ENCODE peak calls at places on chromosomes 5 and 9, in six cellular contexts. D is K562, F is HepG2, L is GM12878, M is H1, S is GM12891. G is an unnamed sample.

GRCh38 chr5:52502591-52502990 is 285.1 kb upstream of the ITGA1 start:
- DNase-seq in L (no peak), M (no peak), D (no peak), F (no peak), S (no peak), G (no peak)

GRCh38 chr9:34559616-34560546 is 29.6 kb downstream of the CNTFR start:
- DNase-seq in D (no peak), S (no peak), F (peak; percentile 21), M (no peak), L (no peak), G (no peak)

GRCh38 chr9:12778389-12778788 is 3.6 kb downstream of the LURAP1L start:
- DNase-seq in S (no peak), D (no peak), M (no peak), F (no peak), L (no peak), G (no peak)

GRCh38 chr9:120402741-120403542 is 177.0 kb downstream of the CDK5RAP2 start:
- DNase-seq in S (no peak), M (no peak), F (no peak), D (peak; percentile 54), L (no peak), G (no peak)

GRCh38 chr9:19286634-19287188 is 56.2 kb downstream of the DENND4C start:
- DNase-seq in S (no peak), F (peak; percentile 4), M (no peak), D (no peak), L (no peak), G (no peak)

GRCh38 chr9:93132287-93132927 is 1.6 kb downstream of the NINJ1 start:
- DNase-seq in L (no peak), M (no peak), S (no peak), D (peak; percentile 42), F (no peak), G (no peak)

GRCh38 chr5:43231977-43232376 is 40.0 kb downstream of the NIM1K start:
- DNase-seq in L (no peak), F (no peak), S (no peak), M (peak; percentile 52), D (no peak), G (no peak)

GRCh38 chr9:4346111-4346510 is 46.2 kb upstream of the GLIS3 start:
- DNase-seq in L (no peak), M (no peak), F (no peak), D (no peak), S (no peak), G (no peak)

GRCh38 chr9:133788819-133789733 is 50.9 kb upstream of the SARDH start:
- DNase-seq in F (peak; percentile 80), S (no peak), D (no peak), M (no peak), L (no peak), G (no peak)

GRCh38 chr9:113888361-113888760 is 12.3 kb downstream of the ZNF618 start:
- DNase-seq in F (no peak), S (no peak), D (no peak), M (no peak), L (no peak), G (no peak)

GRCh38 chr9:124723352-124723751 is 47.8 kb downstream of the NR6A1 start:
- DNase-seq in S (no peak), L (no peak), D (no peak), F (no peak), M (no peak), G (no peak)

GRCh38 chr9:121026260-121026691 is 23.8 kb downstream of the C5 start:
- DNase-seq in L (no peak), M (no peak), S (no peak), F (peak; percentile 49), D (no peak), G (no peak)

GRCh38 chr5:94102849-94103248 is 361.4 kb upstream of the POU5F2 start:
- DNase-seq in D (no peak), L (no peak), M (no peak), S (no peak), F (no peak), G (no peak)

GRCh38 chr9:109118802-109119438 is 827 bp downstream of the TMEM245 start:
- DNase-seq in M (peak; percentile 58), L (no peak), S (no peak), F (peak; percentile 16), D (no peak), G (no peak)

GRCh38 chr5:133460172-133460758 is 152.1 kb downstream of the FSTL4 start:
- DNase-seq in M (peak; percentile 90), S (peak; percentile 46), D (peak; percentile 82), F (no peak), L (no peak), G (peak; percentile 41)

GRCh38 chr9:137575382-137575724 is 3.4 kb downstream of the DPH7 start:
- DNase-seq in S (no peak), L (peak; percentile 13), F (no peak), D (peak; percentile 48), M (no peak), G (no peak)

GRCh38 chr9:95516736-95517558 is at the start of gene PTCH1:
- DNase-seq in D (peak; percentile 86), L (no peak), S (no peak), M (peak; percentile 79), F (no peak), G (peak; percentile 38)

GRCh38 chr5:123035950-123036390 is 555 bp downstream of the PPIC start:
- DNase-seq in M (peak; percentile 77), S (peak; percentile 30), D (peak; percentile 25), F (peak; percentile 22), L (no peak), G (peak; percentile 18)

GRCh38 chr5:150763023-150763793 is 4.4 kb upstream of the DCTN4 start:
- DNase-seq in L (no peak), M (no peak), F (peak; percentile 80), D (peak; percentile 80), S (no peak), G (no peak)

GRCh38 chr9:109775516-109775915 is 4.5 kb upstream of the PALM2AKAP2 start:
- DNase-seq in D (no peak), L (no peak), M (no peak), F (no peak), S (no peak), G (no peak)

DNA sequence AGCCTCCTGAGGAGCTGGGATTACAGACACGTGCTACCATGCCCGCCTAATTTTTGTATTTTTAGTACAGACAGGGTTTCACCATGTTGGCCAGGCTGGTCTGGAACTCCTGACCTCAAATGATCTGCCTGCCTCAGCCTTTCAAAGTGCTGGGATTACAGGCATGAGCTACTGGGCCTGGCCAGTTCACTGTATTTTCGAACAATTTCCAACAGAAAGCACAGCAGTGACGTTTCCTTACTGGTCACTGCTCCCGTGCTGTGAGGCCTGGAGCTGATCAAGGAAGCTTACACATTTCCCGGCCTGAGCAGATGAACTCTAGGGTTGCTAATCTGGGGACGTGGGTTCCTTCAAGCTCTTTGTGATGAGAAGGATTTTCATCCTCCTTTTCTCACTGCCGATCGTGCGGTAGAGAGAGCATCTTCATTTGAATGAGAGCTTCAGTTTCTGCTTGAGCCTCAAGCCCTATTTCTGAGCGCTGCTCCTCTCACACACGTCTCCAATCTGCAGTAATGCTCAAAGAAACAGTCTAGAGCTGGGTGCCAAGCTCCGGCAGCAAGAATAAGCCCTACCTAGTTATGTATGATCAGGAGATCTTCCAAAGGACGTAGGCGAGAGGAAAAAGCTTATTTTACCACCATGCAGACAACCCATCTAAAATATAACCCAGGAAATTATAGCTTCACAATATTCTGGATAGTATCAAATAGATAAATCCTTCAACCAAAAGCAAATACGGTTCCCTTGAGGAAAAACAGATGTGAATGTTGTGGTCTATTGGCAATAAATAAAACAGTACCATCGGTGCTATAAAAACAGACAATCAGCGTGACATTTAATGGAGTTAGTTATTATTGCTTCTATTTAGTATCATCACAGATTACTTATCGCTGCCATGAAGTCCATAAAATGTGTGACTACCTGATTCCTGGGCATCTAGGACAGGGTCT is 7.3 kb upstream of the SPATA24 start:
- DNase-seq in F (no peak), D (no peak), M (no peak), L (no peak), S (no peak), G (no peak)
- TF ChIP-seq POLR2AphosphoS5 in F (no peak), D (no peak), M (no peak), L (no peak), S (no peak), G (no peak)

GRCh38 chr5:171980729-171981128 is 25.7 kb downstream of the FBXW11 start:
- DNase-seq in L (no peak), M (no peak), S (no peak), F (no peak), D (no peak), G (no peak)

GRCh38 chr5:171978016-171978415 is 28.4 kb downstream of the FBXW11 start:
- DNase-seq in S (no peak), L (peak; percentile 70), M (no peak), D (no peak), F (no peak), G (no peak)

GRCh38 chr5:171975877-171976667 is 30.4 kb downstream of the FBXW11 start:
- DNase-seq in M (no peak), F (no peak), D (no peak), S (no peak), L (no peak), G (no peak)

GRCh38 chr5:171979606-171980005 is 26.8 kb downstream of the FBXW11 start:
- DNase-seq in L (no peak), S (no peak), D (no peak), F (no peak), M (no peak), G (no peak)

DNA sequence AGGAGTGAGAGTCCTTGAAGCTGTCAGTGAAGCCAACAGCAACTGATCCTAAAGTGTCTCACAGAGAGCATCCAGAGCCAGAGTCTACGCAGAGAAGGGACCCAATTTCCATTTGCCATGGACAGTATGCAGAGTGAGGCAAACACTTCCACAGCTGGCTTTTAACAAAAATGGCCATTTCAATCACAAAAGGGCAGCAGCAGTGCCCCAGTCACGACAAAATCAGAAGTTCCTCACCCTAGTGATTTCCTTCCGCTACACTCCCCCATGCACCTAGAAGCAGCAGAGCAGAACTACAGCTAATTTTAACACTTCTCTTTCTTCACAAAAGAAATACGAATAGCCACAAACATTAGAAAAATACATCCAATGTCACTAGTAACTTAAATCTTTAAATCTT is 27.9 kb downstream of the FBXW11 start:
- DNase-seq in L (peak; percentile 57), S (no peak), F (no peak), M (no peak), D (no peak), G (no peak)
- TF ChIP-seq POLR2A in L (no peak), S (no peak), F (no peak), M (peak; percentile 52), D (no peak), G (no peak)

GRCh38 chr5:9045946-9046345 is 499.9 kb downstream of the SEMA5A start:
- DNase-seq in F (no peak), M (no peak), D (no peak), S (no peak), L (no peak), G (no peak)

GRCh38 chr5:9047932-9048331 is 497.9 kb downstream of the SEMA5A start:
- DNase-seq in D (no peak), M (no peak), F (no peak), L (no peak), S (no peak), G (no peak)

GRCh38 chr5:9042241-9042640 is 503.6 kb downstream of the SEMA5A start:
- DNase-seq in S (no peak), D (no peak), F (no peak), M (no peak), L (no peak), G (no peak)

GRCh38 chr5:9051779-9052178 is 494.1 kb downstream of the SEMA5A start:
- DNase-seq in M (no peak), F (no peak), S (no peak), L (no peak), D (no peak), G (no peak)

GRCh38 chr5:9046756-9047481 is 499.0 kb downstream of the SEMA5A start:
- DNase-seq in M (no peak), D (no peak), L (no peak), S (no peak), F (no peak), G (no peak)
- TF ChIP-seq TAF1 in M (no peak), D (no peak), L (no peak), S (no peak), F (no peak), G (no peak)

GRCh38 chr5:134874831-134875655 is 872 bp downstream of the TXNDC15 start:
- DNase-seq in M (no peak), F (peak; percentile 48), L (no peak), D (peak; percentile 31), S (no peak), G (peak; percentile 29)
- TF ChIP-seq POLR2AphosphoS5 in M (no peak), F (no peak), L (no peak), D (no peak), S (no peak), G (no peak)

G was measured in GM12892.